ENCODE peak calls at places on chromosome 5, in eight cellular contexts. One of them, this sample, is unnamed.

GRCh38 chr5:78985407-78986223 is 505 bp upstream of the ARSB start:
- DNase-seq in H1: no peak
- DNase-seq in H54: peak; percentile 40
- DNase-seq in tibial nerve: no peak
- DNase-seq in adrenal gland: peak; percentile 58
- DNase-seq in right lobe of liver: peak; percentile 82
- DNase-seq in Peyer's patch: peak; percentile 72
- DNase-seq in lower leg skin: no peak
- DNase-seq in this sample: no peak

GRCh38 chr5:64165500-64166200 is at the start of gene RNF180:
- DNase-seq in lower leg skin: peak; percentile 88
- DNase-seq in adrenal gland: peak; percentile 61
- DNase-seq in H1: no peak
- DNase-seq in tibial nerve: no peak
- DNase-seq in right lobe of liver: peak; percentile 78
- DNase-seq in Peyer's patch: peak; percentile 52
- DNase-seq in H54: no peak
- DNase-seq in this sample: peak; percentile 22

GRCh38 chr5:140595538-140595937 is 30.9 kb downstream of the SLC35A4 start:
- DNase-seq in lower leg skin: no peak
- DNase-seq in Peyer's patch: peak; percentile 60
- DNase-seq in H54: no peak
- DNase-seq in H1: no peak
- DNase-seq in adrenal gland: peak; percentile 90
- DNase-seq in right lobe of liver: no peak
- DNase-seq in tibial nerve: no peak
- DNase-seq in this sample: no peak

GRCh38 chr5:145867806-145868205 is 5.0 kb downstream of the GRXCR2 start:
- DNase-seq in Peyer's patch: no peak
- DNase-seq in H1: no peak
- DNase-seq in H54: no peak
- DNase-seq in tibial nerve: no peak
- DNase-seq in right lobe of liver: no peak
- DNase-seq in adrenal gland: no peak
- DNase-seq in lower leg skin: no peak
- DNase-seq in this sample: no peak

GRCh38 chr5:34869256-34869655 is 30.3 kb downstream of the TTC23L start:
- DNase-seq in adrenal gland: no peak
- DNase-seq in tibial nerve: no peak
- DNase-seq in lower leg skin: no peak
- DNase-seq in H1: no peak
- DNase-seq in Peyer's patch: no peak
- DNase-seq in H54: no peak
- DNase-seq in right lobe of liver: no peak
- DNase-seq in this sample: no peak

GRCh38 chr5:1103505-1104326 is 8.1 kb downstream of the SLC12A7 start:
- DNase-seq in H54: no peak
- DNase-seq in tibial nerve: peak; percentile 40
- DNase-seq in Peyer's patch: peak; percentile 86
- DNase-seq in adrenal gland: peak; percentile 87
- DNase-seq in right lobe of liver: peak; percentile 95
- DNase-seq in H1: no peak
- DNase-seq in lower leg skin: peak; percentile 93
- DNase-seq in this sample: peak; percentile 35

GRCh38 chr5:38598994-38599611 is 42.7 kb upstream of the LIFR start:
- DNase-seq in Peyer's patch: no peak
- DNase-seq in tibial nerve: no peak
- DNase-seq in H54: peak; percentile 60
- DNase-seq in right lobe of liver: no peak
- DNase-seq in adrenal gland: no peak
- DNase-seq in lower leg skin: no peak
- DNase-seq in H1: no peak
- DNase-seq in this sample: no peak

GRCh38 chr5:57298985-57299491 is 125.2 kb downstream of the GPBP1 start:
- DNase-seq in tibial nerve: no peak
- DNase-seq in H54: no peak
- DNase-seq in right lobe of liver: no peak
- DNase-seq in H1: no peak
- DNase-seq in lower leg skin: no peak
- DNase-seq in Peyer's patch: peak; percentile 49
- DNase-seq in adrenal gland: peak; percentile 27
- DNase-seq in this sample: no peak

GRCh38 chr5:89769975-89770374 is 639.6 kb downstream of the CETN3 start:
- DNase-seq in tibial nerve: no peak
- DNase-seq in right lobe of liver: no peak
- DNase-seq in adrenal gland: no peak
- DNase-seq in lower leg skin: no peak
- DNase-seq in H54: peak; percentile 9
- DNase-seq in Peyer's patch: no peak
- DNase-seq in H1: no peak
- DNase-seq in this sample: no peak
- TF ChIP-seq POLR2A in tibial nerve: no peak
- TF ChIP-seq POLR2A in right lobe of liver: no peak
- TF ChIP-seq POLR2A in adrenal gland: no peak
- TF ChIP-seq POLR2A in lower leg skin: no peak
- TF ChIP-seq POLR2A in H54: no peak
- TF ChIP-seq POLR2A in Peyer's patch: no peak
- TF ChIP-seq POLR2A in H1: no peak
- TF ChIP-seq POLR2A in this sample: no peak

GRCh38 chr5:107254214-107254901 is 416.4 kb downstream of the EFNA5 start:
- DNase-seq in right lobe of liver: no peak
- DNase-seq in tibial nerve: no peak
- DNase-seq in lower leg skin: no peak
- DNase-seq in Peyer's patch: no peak
- DNase-seq in H1: no peak
- DNase-seq in H54: no peak
- DNase-seq in adrenal gland: no peak
- DNase-seq in this sample: no peak
- TF ChIP-seq POLR2A in right lobe of liver: no peak
- TF ChIP-seq POLR2A in tibial nerve: no peak
- TF ChIP-seq POLR2A in lower leg skin: no peak
- TF ChIP-seq POLR2A in Peyer's patch: no peak
- TF ChIP-seq POLR2A in H1: no peak
- TF ChIP-seq POLR2A in H54: no peak
- TF ChIP-seq POLR2A in adrenal gland: no peak
- TF ChIP-seq POLR2A in this sample: no peak

GRCh38 chr5:132315529-132316067 is 21.4 kb downstream of the SLC22A4 start:
- DNase-seq in Peyer's patch: no peak
- DNase-seq in adrenal gland: no peak
- DNase-seq in right lobe of liver: no peak
- DNase-seq in tibial nerve: no peak
- DNase-seq in lower leg skin: no peak
- DNase-seq in H1: no peak
- DNase-seq in H54: no peak
- DNase-seq in this sample: no peak
- TF ChIP-seq POLR2A in Peyer's patch: no peak
- TF ChIP-seq POLR2A in adrenal gland: no peak
- TF ChIP-seq POLR2A in right lobe of liver: no peak
- TF ChIP-seq POLR2A in tibial nerve: no peak
- TF ChIP-seq POLR2A in lower leg skin: no peak
- TF ChIP-seq POLR2A in H1: no peak
- TF ChIP-seq POLR2A in H54: no peak
- TF ChIP-seq POLR2A in this sample: no peak

GRCh38 chr5:122063836-122064235 is 14.2 kb downstream of the LOX start:
- DNase-seq in adrenal gland: no peak
- DNase-seq in right lobe of liver: no peak
- DNase-seq in tibial nerve: no peak
- DNase-seq in lower leg skin: no peak
- DNase-seq in H54: no peak
- DNase-seq in H1: no peak
- DNase-seq in Peyer's patch: no peak
- DNase-seq in this sample: no peak
- TF ChIP-seq POLR2A in adrenal gland: no peak
- TF ChIP-seq POLR2A in right lobe of liver: no peak
- TF ChIP-seq POLR2A in tibial nerve: no peak
- TF ChIP-seq POLR2A in lower leg skin: no peak
- TF ChIP-seq POLR2A in H54: no peak
- TF ChIP-seq POLR2A in H1: no peak
- TF ChIP-seq POLR2A in Peyer's patch: no peak
- TF ChIP-seq POLR2A in this sample: no peak

DNA sequence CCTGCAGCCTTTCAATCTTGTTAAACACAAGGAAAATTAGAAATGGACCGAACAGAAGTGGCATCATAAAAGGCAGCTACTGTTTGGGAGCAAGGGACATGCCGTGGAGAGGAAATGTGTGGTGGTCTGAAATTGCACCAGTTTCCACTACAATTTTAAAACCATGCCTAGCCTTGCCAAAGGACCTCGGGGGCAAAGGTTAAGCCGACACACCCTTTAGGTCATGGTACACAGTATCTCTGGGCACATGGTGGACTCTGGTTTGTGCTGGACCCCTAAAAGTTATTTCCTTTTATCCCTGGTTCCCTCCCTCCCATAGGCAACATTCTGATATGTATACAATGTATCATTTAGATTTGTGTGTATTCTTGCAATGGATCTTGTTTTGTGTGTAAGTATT is 78.0 kb downstream of the F2RL2 start:
- DNase-seq in lower leg skin: no peak
- DNase-seq in tibial nerve: no peak
- DNase-seq in H54: no peak
- DNase-seq in adrenal gland: no peak
- DNase-seq in right lobe of liver: no peak
- DNase-seq in Peyer's patch: no peak
- DNase-seq in H1: no peak
- DNase-seq in this sample: no peak
- TF ChIP-seq POLR2A in lower leg skin: no peak
- TF ChIP-seq POLR2A in tibial nerve: no peak
- TF ChIP-seq POLR2A in H54: no peak
- TF ChIP-seq POLR2A in adrenal gland: no peak
- TF ChIP-seq POLR2A in right lobe of liver: no peak
- TF ChIP-seq POLR2A in Peyer's patch: no peak
- TF ChIP-seq POLR2A in H1: no peak
- TF ChIP-seq POLR2A in this sample: no peak

GRCh38 chr5:175478008-175478383 is 364 bp upstream of the SFXN1 start:
- DNase-seq in right lobe of liver: no peak
- DNase-seq in lower leg skin: no peak
- DNase-seq in tibial nerve: no peak
- DNase-seq in Peyer's patch: no peak
- DNase-seq in H54: no peak
- DNase-seq in H1: no peak
- DNase-seq in adrenal gland: no peak
- DNase-seq in this sample: no peak

GRCh38 chr5:175475248-175475647 is 3.1 kb upstream of the SFXN1 start:
- DNase-seq in H1: no peak
- DNase-seq in right lobe of liver: no peak
- DNase-seq in lower leg skin: no peak
- DNase-seq in tibial nerve: no peak
- DNase-seq in H54: no peak
- DNase-seq in adrenal gland: no peak
- DNase-seq in Peyer's patch: no peak
- DNase-seq in this sample: no peak

GRCh38 chr5:175479125-175479881 is 943 bp downstream of the SFXN1 start:
- DNase-seq in adrenal gland: peak; percentile 40
- DNase-seq in H54: no peak
- DNase-seq in lower leg skin: no peak
- DNase-seq in right lobe of liver: no peak
- DNase-seq in Peyer's patch: peak; percentile 77
- DNase-seq in tibial nerve: no peak
- DNase-seq in H1: no peak
- DNase-seq in this sample: no peak

GRCh38 chr5:175477440-175477839 is 920 bp upstream of the SFXN1 start:
- DNase-seq in adrenal gland: no peak
- DNase-seq in tibial nerve: no peak
- DNase-seq in lower leg skin: no peak
- DNase-seq in H54: no peak
- DNase-seq in Peyer's patch: no peak
- DNase-seq in right lobe of liver: no peak
- DNase-seq in H1: no peak
- DNase-seq in this sample: no peak

GRCh38 chr5:175478384-175479124 is at the start of gene SFXN1:
- DNase-seq in right lobe of liver: peak; percentile 91
- DNase-seq in lower leg skin: peak; percentile 95
- DNase-seq in H54: peak; percentile 89
- DNase-seq in H1: no peak
- DNase-seq in tibial nerve: peak; percentile 25
- DNase-seq in Peyer's patch: peak; percentile 90
- DNase-seq in adrenal gland: peak; percentile 67
- DNase-seq in this sample: no peak
- TF ChIP-seq POLR2A in right lobe of liver: peak; percentile 80
- TF ChIP-seq POLR2A in lower leg skin: no peak
- TF ChIP-seq POLR2A in H54: peak; percentile 91
- TF ChIP-seq POLR2A in H1: peak; percentile 16
- TF ChIP-seq POLR2A in tibial nerve: peak; percentile 46
- TF ChIP-seq POLR2A in Peyer's patch: peak; percentile 54
- TF ChIP-seq POLR2A in adrenal gland: peak; percentile 61
- TF ChIP-seq POLR2A in this sample: no peak